ENCODE peak calls at places on chromosomes 5 and 9, in six cellular contexts. One of them, this sample, is unnamed.

GRCh38 chr5:10454591-10455272 is 13.1 kb downstream of the ROPN1L start:
- DNase-seq in bronchial epithelial cell: peak
- DNase-seq in Caki2: peak
- DNase-seq in NCI-H524 treated with DMSO at 0.1 percent for 48 hours: no peak
- DNase-seq in fibroblast of pulmonary artery: peak
- DNase-seq in NCI-H510A: no peak
- DNase-seq in this sample: no peak

GRCh38 chr5:32302822-32303754 is 9.7 kb downstream of the MTMR12 start:
- DNase-seq in bronchial epithelial cell: no peak
- DNase-seq in fibroblast of pulmonary artery: peak
- DNase-seq in Caki2: peak
- DNase-seq in NCI-H524 treated with DMSO at 0.1 percent for 48 hours: no peak
- DNase-seq in NCI-H510A: no peak
- DNase-seq in this sample: no peak

GRCh38 chr9:124696101-124696500 is 75.0 kb downstream of the NR6A1 start:
- DNase-seq in Caki2: no peak
- DNase-seq in fibroblast of pulmonary artery: peak
- DNase-seq in NCI-H524 treated with DMSO at 0.1 percent for 48 hours: no peak
- DNase-seq in NCI-H510A: no peak
- DNase-seq in bronchial epithelial cell: peak
- DNase-seq in this sample: no peak

GRCh38 chr5:38994329-38994927 is 79.8 kb downstream of the RICTOR start:
- DNase-seq in bronchial epithelial cell: peak
- DNase-seq in Caki2: peak
- DNase-seq in NCI-H510A: no peak
- DNase-seq in fibroblast of pulmonary artery: peak
- DNase-seq in NCI-H524 treated with DMSO at 0.1 percent for 48 hours: peak
- DNase-seq in this sample: no peak

GRCh38 chr5:78331523-78332080 is 28.8 kb upstream of the SCAMP1 start:
- DNase-seq in NCI-H510A: no peak
- DNase-seq in bronchial epithelial cell: no peak
- DNase-seq in Caki2: no peak
- DNase-seq in NCI-H524 treated with DMSO at 0.1 percent for 48 hours: no peak
- DNase-seq in fibroblast of pulmonary artery: no peak
- DNase-seq in this sample: no peak

GRCh38 chr5:100852988-100853449 is 50.1 kb downstream of the ST8SIA4 start:
- DNase-seq in Caki2: no peak
- DNase-seq in NCI-H510A: no peak
- DNase-seq in NCI-H524 treated with DMSO at 0.1 percent for 48 hours: no peak
- DNase-seq in bronchial epithelial cell: no peak
- DNase-seq in fibroblast of pulmonary artery: no peak
- DNase-seq in this sample: no peak

GRCh38 chr5:84693256-84693655 is 308.6 kb upstream of the EDIL3 start:
- DNase-seq in Caki2: no peak
- DNase-seq in NCI-H524 treated with DMSO at 0.1 percent for 48 hours: no peak
- DNase-seq in NCI-H510A: no peak
- DNase-seq in bronchial epithelial cell: no peak
- DNase-seq in fibroblast of pulmonary artery: no peak
- DNase-seq in this sample: no peak

GRCh38 chr5:17436766-17437221 is 61.2 kb upstream of the TAF11L2 start:
- DNase-seq in Caki2: no peak
- DNase-seq in bronchial epithelial cell: no peak
- DNase-seq in NCI-H510A: no peak
- DNase-seq in NCI-H524 treated with DMSO at 0.1 percent for 48 hours: no peak
- DNase-seq in fibroblast of pulmonary artery: no peak
- DNase-seq in this sample: no peak

GRCh38 chr5:43573058-43573457 is 16.2 kb upstream of the PAIP1 start:
- DNase-seq in NCI-H524 treated with DMSO at 0.1 percent for 48 hours: no peak
- DNase-seq in NCI-H510A: no peak
- DNase-seq in bronchial epithelial cell: no peak
- DNase-seq in Caki2: no peak
- DNase-seq in fibroblast of pulmonary artery: peak
- DNase-seq in this sample: no peak

GRCh38 chr5:134370306-134370870 is 981 bp upstream of the UBE2B start:
- DNase-seq in Caki2: no peak
- DNase-seq in NCI-H524 treated with DMSO at 0.1 percent for 48 hours: no peak
- DNase-seq in fibroblast of pulmonary artery: peak
- DNase-seq in bronchial epithelial cell: peak
- DNase-seq in NCI-H510A: no peak
- DNase-seq in this sample: no peak

GRCh38 chr9:112232233-112232632 is 57.1 kb upstream of the SUSD1 start:
- DNase-seq in Caki2: no peak
- DNase-seq in NCI-H524 treated with DMSO at 0.1 percent for 48 hours: no peak
- DNase-seq in fibroblast of pulmonary artery: no peak
- DNase-seq in bronchial epithelial cell: no peak
- DNase-seq in NCI-H510A: no peak
- DNase-seq in this sample: no peak

GRCh38 chr9:113620377-113621161 is 157.0 kb downstream of the RGS3 start:
- DNase-seq in NCI-H524 treated with DMSO at 0.1 percent for 48 hours: no peak
- DNase-seq in Caki2: peak
- DNase-seq in NCI-H510A: no peak
- DNase-seq in fibroblast of pulmonary artery: peak
- DNase-seq in bronchial epithelial cell: peak
- DNase-seq in this sample: no peak

GRCh38 chr5:14410942-14411258 is 170.7 kb upstream of the OTULINL start:
- DNase-seq in NCI-H510A: no peak
- DNase-seq in fibroblast of pulmonary artery: no peak
- DNase-seq in NCI-H524 treated with DMSO at 0.1 percent for 48 hours: no peak
- DNase-seq in bronchial epithelial cell: no peak
- DNase-seq in Caki2: no peak
- DNase-seq in this sample: no peak

GRCh38 chr5:140190868-140191209 is 15.9 kb downstream of the CYSTM1 start:
- DNase-seq in NCI-H524 treated with DMSO at 0.1 percent for 48 hours: no peak
- DNase-seq in NCI-H510A: no peak
- DNase-seq in fibroblast of pulmonary artery: no peak
- DNase-seq in Caki2: no peak
- DNase-seq in bronchial epithelial cell: no peak
- DNase-seq in this sample: no peak

GRCh38 chr9:72985746-72986145 is 32.9 kb upstream of the ALDH1A1 start:
- DNase-seq in NCI-H524 treated with DMSO at 0.1 percent for 48 hours: no peak
- DNase-seq in NCI-H510A: no peak
- DNase-seq in Caki2: no peak
- DNase-seq in bronchial epithelial cell: no peak
- DNase-seq in fibroblast of pulmonary artery: no peak
- DNase-seq in this sample: no peak

GRCh38 chr5:151483176-151483575 is 35.8 kb downstream of the SLC36A1 start:
- DNase-seq in fibroblast of pulmonary artery: no peak
- DNase-seq in Caki2: no peak
- DNase-seq in NCI-H524 treated with DMSO at 0.1 percent for 48 hours: no peak
- DNase-seq in bronchial epithelial cell: no peak
- DNase-seq in NCI-H510A: no peak
- DNase-seq in this sample: no peak

GRCh38 chr5:119356384-119357188 is 767 bp downstream of the TNFAIP8 start:
- DNase-seq in Caki2: no peak
- DNase-seq in bronchial epithelial cell: no peak
- DNase-seq in NCI-H510A: no peak
- DNase-seq in NCI-H524 treated with DMSO at 0.1 percent for 48 hours: no peak
- DNase-seq in fibroblast of pulmonary artery: no peak
- DNase-seq in this sample: no peak

GRCh38 chr5:132483661-132484385 is 6.8 kb downstream of the IRF1 start:
- DNase-seq in NCI-H510A: no peak
- DNase-seq in Caki2: no peak
- DNase-seq in fibroblast of pulmonary artery: no peak
- DNase-seq in bronchial epithelial cell: no peak
- DNase-seq in NCI-H524 treated with DMSO at 0.1 percent for 48 hours: no peak
- DNase-seq in this sample: peak

GRCh38 chr9:135370411-135371375 is 108.9 kb upstream of the PPP1R26 start:
- DNase-seq in Caki2: no peak
- DNase-seq in bronchial epithelial cell: no peak
- DNase-seq in NCI-H510A: no peak
- DNase-seq in NCI-H524 treated with DMSO at 0.1 percent for 48 hours: no peak
- DNase-seq in fibroblast of pulmonary artery: no peak
- DNase-seq in this sample: no peak

GRCh38 chr5:124789104-124789605 is 42.7 kb upstream of the ZNF608 start:
- DNase-seq in fibroblast of pulmonary artery: no peak
- DNase-seq in NCI-H510A: no peak
- DNase-seq in Caki2: peak
- DNase-seq in NCI-H524 treated with DMSO at 0.1 percent for 48 hours: no peak
- DNase-seq in bronchial epithelial cell: peak
- DNase-seq in this sample: no peak

GRCh38 chr9:27303219-27303618 is 6.3 kb upstream of the EQTN start:
- DNase-seq in NCI-H510A: no peak
- DNase-seq in Caki2: peak
- DNase-seq in bronchial epithelial cell: no peak
- DNase-seq in NCI-H524 treated with DMSO at 0.1 percent for 48 hours: no peak
- DNase-seq in fibroblast of pulmonary artery: peak
- DNase-seq in this sample: no peak

GRCh38 chr5:159539678-159540077 is 209.4 kb upstream of the IL12B start:
- DNase-seq in Caki2: no peak
- DNase-seq in NCI-H524 treated with DMSO at 0.1 percent for 48 hours: no peak
- DNase-seq in NCI-H510A: no peak
- DNase-seq in bronchial epithelial cell: no peak
- DNase-seq in fibroblast of pulmonary artery: no peak
- DNase-seq in this sample: no peak

GRCh38 chr5:79974896-79975295 is 16.2 kb downstream of the MTX3 start:
- DNase-seq in NCI-H510A: no peak
- DNase-seq in Caki2: peak
- DNase-seq in NCI-H524 treated with DMSO at 0.1 percent for 48 hours: no peak
- DNase-seq in bronchial epithelial cell: peak
- DNase-seq in fibroblast of pulmonary artery: peak
- DNase-seq in this sample: no peak

GRCh38 chr5:73027361-73027760 is 71.5 kb downstream of the FCHO2 start:
- DNase-seq in NCI-H510A: no peak
- DNase-seq in NCI-H524 treated with DMSO at 0.1 percent for 48 hours: no peak
- DNase-seq in Caki2: no peak
- DNase-seq in bronchial epithelial cell: no peak
- DNase-seq in fibroblast of pulmonary artery: no peak
- DNase-seq in this sample: no peak

GRCh38 chr9:91954841-91955471 is 4.9 kb upstream of the ROR2 start:
- DNase-seq in Caki2: peak
- DNase-seq in bronchial epithelial cell: peak
- DNase-seq in fibroblast of pulmonary artery: peak
- DNase-seq in NCI-H524 treated with DMSO at 0.1 percent for 48 hours: no peak
- DNase-seq in NCI-H510A: no peak
- DNase-seq in this sample: no peak

GRCh38 chr5:558326-558725 is 34.1 kb upstream of the SLC9A3 start:
- DNase-seq in NCI-H510A: no peak
- DNase-seq in bronchial epithelial cell: no peak
- DNase-seq in NCI-H524 treated with DMSO at 0.1 percent for 48 hours: no peak
- DNase-seq in fibroblast of pulmonary artery: no peak
- DNase-seq in Caki2: no peak
- DNase-seq in this sample: no peak

GRCh38 chr9:89139450-89139849 is 39.2 kb downstream of the SHC3 start:
- DNase-seq in NCI-H524 treated with DMSO at 0.1 percent for 48 hours: no peak
- DNase-seq in NCI-H510A: no peak
- DNase-seq in Caki2: no peak
- DNase-seq in bronchial epithelial cell: peak
- DNase-seq in fibroblast of pulmonary artery: peak
- DNase-seq in this sample: no peak

GRCh38 chr5:98827161-98827560 is 53.7 kb downstream of the RGMB start:
- DNase-seq in NCI-H510A: no peak
- DNase-seq in fibroblast of pulmonary artery: peak
- DNase-seq in bronchial epithelial cell: peak
- DNase-seq in Caki2: peak
- DNase-seq in NCI-H524 treated with DMSO at 0.1 percent for 48 hours: no peak
- DNase-seq in this sample: no peak

GRCh38 chr5:56168066-56168478 is 65.1 kb downstream of the ANKRD55 start:
- DNase-seq in fibroblast of pulmonary artery: peak
- DNase-seq in NCI-H510A: no peak
- DNase-seq in bronchial epithelial cell: no peak
- DNase-seq in Caki2: peak
- DNase-seq in NCI-H524 treated with DMSO at 0.1 percent for 48 hours: no peak
- DNase-seq in this sample: no peak

GRCh38 chr5:138900281-138900965 is 25.3 kb upstream of the LRRTM2 start:
- DNase-seq in NCI-H510A: no peak
- DNase-seq in NCI-H524 treated with DMSO at 0.1 percent for 48 hours: no peak
- DNase-seq in fibroblast of pulmonary artery: peak
- DNase-seq in bronchial epithelial cell: peak
- DNase-seq in Caki2: no peak
- DNase-seq in this sample: no peak

GRCh38 chr9:107751522-107752235 is 262.1 kb upstream of the KLF4 start:
- DNase-seq in bronchial epithelial cell: peak
- DNase-seq in NCI-H510A: no peak
- DNase-seq in fibroblast of pulmonary artery: peak
- DNase-seq in Caki2: peak
- DNase-seq in NCI-H524 treated with DMSO at 0.1 percent for 48 hours: no peak
- DNase-seq in this sample: no peak

GRCh38 chr9:86246752-86247161 is 12.7 kb downstream of the C9orf153 start:
- DNase-seq in NCI-H524 treated with DMSO at 0.1 percent for 48 hours: no peak
- DNase-seq in bronchial epithelial cell: no peak
- DNase-seq in Caki2: no peak
- DNase-seq in NCI-H510A: no peak
- DNase-seq in fibroblast of pulmonary artery: no peak
- DNase-seq in this sample: no peak

GRCh38 chr9:93648836-93649235 is 72.5 kb downstream of the PHF2 start:
- DNase-seq in fibroblast of pulmonary artery: no peak
- DNase-seq in Caki2: no peak
- DNase-seq in NCI-H510A: no peak
- DNase-seq in bronchial epithelial cell: no peak
- DNase-seq in NCI-H524 treated with DMSO at 0.1 percent for 48 hours: no peak
- DNase-seq in this sample: peak

GRCh38 chr5:73381587-73382411 is 66.8 kb downstream of the FOXD1 start:
- DNase-seq in bronchial epithelial cell: no peak
- DNase-seq in NCI-H524 treated with DMSO at 0.1 percent for 48 hours: no peak
- DNase-seq in fibroblast of pulmonary artery: no peak
- DNase-seq in NCI-H510A: no peak
- DNase-seq in Caki2: no peak
- DNase-seq in this sample: no peak

GRCh38 chr9:121376214-121376830 is 6.3 kb upstream of the STOM start:
- DNase-seq in fibroblast of pulmonary artery: peak
- DNase-seq in bronchial epithelial cell: no peak
- DNase-seq in Caki2: no peak
- DNase-seq in NCI-H524 treated with DMSO at 0.1 percent for 48 hours: no peak
- DNase-seq in NCI-H510A: no peak
- DNase-seq in this sample: no peak

GRCh38 chr9:86924206-86924605 is 23.1 kb downstream of the GAS1 start:
- DNase-seq in bronchial epithelial cell: no peak
- DNase-seq in fibroblast of pulmonary artery: no peak
- DNase-seq in NCI-H510A: no peak
- DNase-seq in Caki2: no peak
- DNase-seq in NCI-H524 treated with DMSO at 0.1 percent for 48 hours: no peak
- DNase-seq in this sample: no peak

GRCh38 chr5:43281840-43282658 is 31.2 kb downstream of the HMGCS1 start:
- DNase-seq in bronchial epithelial cell: peak
- DNase-seq in fibroblast of pulmonary artery: peak
- DNase-seq in Caki2: no peak
- DNase-seq in NCI-H510A: no peak
- DNase-seq in NCI-H524 treated with DMSO at 0.1 percent for 48 hours: no peak
- DNase-seq in this sample: no peak

GRCh38 chr9:138040446-138041430 is 163.2 kb downstream of the CACNA1B start:
- DNase-seq in NCI-H510A: no peak
- DNase-seq in bronchial epithelial cell: no peak
- DNase-seq in fibroblast of pulmonary artery: no peak
- DNase-seq in Caki2: no peak
- DNase-seq in NCI-H524 treated with DMSO at 0.1 percent for 48 hours: no peak
- DNase-seq in this sample: peak

This sample was measured in sciatic nerve.